ENCODE peak calls at places on chromosomes 16 and 17, in eight cellular contexts. One of them, this sample, is unnamed.

GRCh38 chr16:56576585-56577299 is 11.9 kb downstream of the MT4 start:
- DNase-seq in K562: peak
- DNase-seq in endothelial cell of umbilical vein: peak
- DNase-seq in HCT116: peak
- DNase-seq in SK-N-SH: peak
- DNase-seq in H1: peak
- DNase-seq in GM12878: peak
- DNase-seq in HepG2: peak
- DNase-seq in this sample: no peak

GRCh38 chr17:40623419-40624217 is 24.0 kb downstream of the SMARCE1 start:
- DNase-seq in K562: no peak
- DNase-seq in endothelial cell of umbilical vein: no peak
- DNase-seq in HCT116: no peak
- DNase-seq in SK-N-SH: no peak
- DNase-seq in H1: no peak
- DNase-seq in GM12878: no peak
- DNase-seq in HepG2: no peak
- DNase-seq in this sample: no peak

GRCh38 chr17:77375917-77376651 is 235.3 kb downstream of the SEC14L1 start:
- DNase-seq in K562: no peak
- DNase-seq in endothelial cell of umbilical vein: no peak
- DNase-seq in HCT116: no peak
- DNase-seq in SK-N-SH: peak
- DNase-seq in H1: no peak
- DNase-seq in GM12878: no peak
- DNase-seq in HepG2: no peak
- DNase-seq in this sample: no peak

GRCh38 chr16:24204150-24204665 is 51.9 kb upstream of the CACNG3 start:
- DNase-seq in K562: no peak
- DNase-seq in endothelial cell of umbilical vein: no peak
- DNase-seq in HCT116: no peak
- DNase-seq in SK-N-SH: no peak
- DNase-seq in H1: no peak
- DNase-seq in GM12878: no peak
- DNase-seq in HepG2: no peak
- DNase-seq in this sample: no peak

GRCh38 chr17:51793686-51794085 is 364.8 kb downstream of the CA10 start:
- DNase-seq in K562: no peak
- DNase-seq in endothelial cell of umbilical vein: no peak
- DNase-seq in HCT116: no peak
- DNase-seq in SK-N-SH: no peak
- DNase-seq in H1: no peak
- DNase-seq in GM12878: no peak
- DNase-seq in HepG2: no peak
- DNase-seq in this sample: no peak

GRCh38 chr16:5070431-5071186 is 1.0 kb upstream of the ALG1 start:
- DNase-seq in K562: no peak
- DNase-seq in endothelial cell of umbilical vein: no peak
- DNase-seq in HCT116: no peak
- DNase-seq in SK-N-SH: peak
- DNase-seq in H1: no peak
- DNase-seq in GM12878: no peak
- DNase-seq in HepG2: no peak
- DNase-seq in this sample: no peak

GRCh38 chr16:81676571-81677374 is 102.3 kb upstream of the PLCG2 start:
- DNase-seq in K562: no peak
- DNase-seq in endothelial cell of umbilical vein: no peak
- DNase-seq in HCT116: no peak
- DNase-seq in SK-N-SH: no peak
- DNase-seq in H1: no peak
- DNase-seq in GM12878: no peak
- DNase-seq in HepG2: no peak
- DNase-seq in this sample: no peak

GRCh38 chr16:51119576-51120288 is 31.3 kb downstream of the SALL1 start:
- DNase-seq in K562: no peak
- DNase-seq in endothelial cell of umbilical vein: no peak
- DNase-seq in HCT116: no peak
- DNase-seq in SK-N-SH: no peak
- DNase-seq in H1: no peak
- DNase-seq in GM12878: no peak
- DNase-seq in HepG2: peak
- DNase-seq in this sample: no peak

GRCh38 chr16:252366-253337 is 18.0 kb downstream of the FAM234A start:
- DNase-seq in K562: peak
- DNase-seq in endothelial cell of umbilical vein: peak
- DNase-seq in HCT116: no peak
- DNase-seq in SK-N-SH: no peak
- DNase-seq in H1: no peak
- DNase-seq in GM12878: peak
- DNase-seq in HepG2: no peak
- DNase-seq in this sample: no peak

GRCh38 chr17:58531661-58532554 is 17.5 kb upstream of the MTMR4 start:
- DNase-seq in K562: peak
- DNase-seq in endothelial cell of umbilical vein: peak
- DNase-seq in HCT116: no peak
- DNase-seq in SK-N-SH: peak
- DNase-seq in H1: no peak
- DNase-seq in GM12878: no peak
- DNase-seq in HepG2: no peak
- DNase-seq in this sample: no peak

GRCh38 chr17:7018331-7018964 is 4.4 kb upstream of the BCL6B start:
- DNase-seq in K562: no peak
- DNase-seq in endothelial cell of umbilical vein: no peak
- DNase-seq in HCT116: no peak
- DNase-seq in SK-N-SH: no peak
- DNase-seq in H1: no peak
- DNase-seq in GM12878: no peak
- DNase-seq in HepG2: no peak
- DNase-seq in this sample: no peak

GRCh38 chr17:7017827-7018200 is 5.0 kb upstream of the BCL6B start:
- DNase-seq in K562: no peak
- DNase-seq in endothelial cell of umbilical vein: no peak
- DNase-seq in HCT116: no peak
- DNase-seq in SK-N-SH: no peak
- DNase-seq in H1: no peak
- DNase-seq in GM12878: no peak
- DNase-seq in HepG2: no peak
- DNase-seq in this sample: no peak

GRCh38 chr17:7019839-7020519 is 2.9 kb upstream of the BCL6B start:
- DNase-seq in K562: no peak
- DNase-seq in endothelial cell of umbilical vein: peak
- DNase-seq in HCT116: no peak
- DNase-seq in SK-N-SH: peak
- DNase-seq in H1: no peak
- DNase-seq in GM12878: no peak
- DNase-seq in HepG2: no peak
- DNase-seq in this sample: no peak

GRCh38 chr17:7020894-7021664 is 1.8 kb upstream of the BCL6B start:
- DNase-seq in K562: no peak
- DNase-seq in endothelial cell of umbilical vein: peak
- DNase-seq in HCT116: no peak
- DNase-seq in SK-N-SH: no peak
- DNase-seq in H1: no peak
- DNase-seq in GM12878: no peak
- DNase-seq in HepG2: no peak
- DNase-seq in this sample: no peak

DNA sequence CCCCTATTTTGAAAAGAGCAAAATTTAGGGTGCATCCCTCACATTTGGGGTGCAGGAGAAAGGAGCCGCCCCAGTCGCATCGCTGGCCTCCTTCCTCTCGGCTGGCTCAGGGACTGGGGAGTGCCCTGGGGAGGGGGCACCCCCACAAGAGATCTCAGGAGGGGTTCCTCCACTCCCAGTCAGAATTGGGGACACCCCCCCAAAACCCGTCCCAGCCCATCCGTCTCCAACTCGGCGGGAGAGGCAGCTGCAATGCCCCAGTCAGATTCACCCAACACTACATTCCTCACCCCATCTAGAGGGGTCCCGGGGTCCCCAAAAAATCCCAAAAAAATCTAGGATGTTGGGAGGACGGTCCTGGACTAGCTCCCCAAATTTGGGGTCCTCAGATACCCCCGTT is 3.4 kb upstream of the BCL6B start:
- DNase-seq in K562: no peak
- DNase-seq in endothelial cell of umbilical vein: no peak
- DNase-seq in HCT116: no peak
- DNase-seq in SK-N-SH: no peak
- DNase-seq in H1: no peak
- DNase-seq in GM12878: no peak
- DNase-seq in HepG2: no peak
- DNase-seq in this sample: no peak
- H3K4me3 ChIP-seq in K562: peak
- H3K4me3 ChIP-seq in endothelial cell of umbilical vein: peak
- H3K4me3 ChIP-seq in HCT116: peak
- H3K4me3 ChIP-seq in SK-N-SH: peak
- H3K4me3 ChIP-seq in H1: peak
- H3K4me3 ChIP-seq in GM12878: no peak
- H3K4me3 ChIP-seq in HepG2: peak
- H3K4me3 ChIP-seq in this sample: peak

DNA sequence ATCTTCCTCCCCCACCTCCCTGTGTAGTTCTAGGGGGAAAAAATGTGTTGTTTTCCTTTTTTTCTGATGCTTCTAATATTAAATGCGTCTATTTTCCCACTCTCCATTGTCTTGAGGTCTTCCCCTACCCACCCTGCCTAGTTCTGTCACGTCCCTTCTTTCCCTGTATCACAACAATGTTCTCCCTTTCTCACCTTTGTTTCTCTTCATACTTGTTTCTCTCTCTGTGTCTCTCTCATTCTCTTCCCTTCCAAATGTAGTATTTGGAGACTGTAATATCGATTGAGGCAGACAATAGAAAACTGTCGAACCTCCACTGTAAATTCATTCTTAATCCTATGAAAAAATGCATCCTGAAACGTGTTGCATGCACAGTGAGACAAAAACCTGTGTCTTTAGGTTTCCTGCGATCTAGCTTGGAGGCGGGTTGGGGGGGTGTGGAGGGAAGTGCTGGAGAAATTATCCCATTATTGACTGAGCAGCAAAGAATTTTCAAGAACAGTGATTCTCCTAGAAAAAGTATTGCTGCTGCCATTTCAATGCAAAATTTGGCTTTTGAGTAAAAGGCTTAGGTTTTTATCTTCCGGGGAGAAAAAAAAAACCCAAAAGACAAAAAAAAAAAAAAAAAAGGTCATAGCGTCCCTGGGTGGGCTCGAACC is 1.3 kb upstream of the PSMB3 start:
- DNase-seq in K562: no peak
- DNase-seq in endothelial cell of umbilical vein: no peak
- DNase-seq in HCT116: no peak
- DNase-seq in SK-N-SH: peak
- DNase-seq in H1: no peak
- DNase-seq in GM12878: no peak
- DNase-seq in HepG2: no peak
- DNase-seq in this sample: peak
- H3K9ac ChIP-seq in K562: peak
- H3K9ac ChIP-seq in endothelial cell of umbilical vein: no peak
- H3K9ac ChIP-seq in HCT116: peak
- H3K9ac ChIP-seq in SK-N-SH: peak
- H3K9ac ChIP-seq in H1: no peak
- H3K9ac ChIP-seq in GM12878: peak
- H3K9ac ChIP-seq in HepG2: peak
- H3K9ac ChIP-seq in this sample: peak

DNA sequence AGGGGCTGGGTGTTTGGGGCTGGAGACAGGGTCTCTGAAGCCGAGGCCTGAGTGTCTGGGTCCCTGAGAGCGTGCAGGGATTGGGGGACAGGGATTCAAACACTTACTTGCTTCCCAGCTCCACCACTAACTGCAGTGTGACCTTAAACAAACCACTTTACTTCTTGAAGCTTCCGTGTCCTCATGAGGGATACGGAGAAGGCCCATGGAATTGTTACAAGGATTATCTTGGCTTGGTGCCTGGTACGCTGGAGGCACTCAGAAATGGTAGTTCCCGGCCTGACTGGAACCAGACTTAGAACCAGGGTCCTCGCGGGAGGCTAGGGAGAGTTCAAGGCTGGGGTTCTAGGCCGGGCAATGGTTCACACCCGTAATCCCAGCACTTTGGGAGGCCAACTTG is 2.9 kb upstream of the CXCL16 start:
- DNase-seq in K562: no peak
- DNase-seq in endothelial cell of umbilical vein: no peak
- DNase-seq in HCT116: no peak
- DNase-seq in SK-N-SH: no peak
- DNase-seq in H1: no peak
- DNase-seq in GM12878: no peak
- DNase-seq in HepG2: no peak
- DNase-seq in this sample: no peak
- TF ChIP-seq POLR2AphosphoS5 in K562: no peak
- TF ChIP-seq POLR2AphosphoS5 in endothelial cell of umbilical vein: no peak
- TF ChIP-seq POLR2AphosphoS5 in HCT116: no peak
- TF ChIP-seq POLR2AphosphoS5 in SK-N-SH: no peak
- TF ChIP-seq POLR2AphosphoS5 in H1: no peak
- TF ChIP-seq POLR2AphosphoS5 in GM12878: no peak
- TF ChIP-seq POLR2AphosphoS5 in HepG2: no peak
- TF ChIP-seq POLR2AphosphoS5 in this sample: no peak

GRCh38 chr16:20675488-20676267 is 21.8 kb downstream of the ACSM1 start:
- DNase-seq in K562: peak
- DNase-seq in endothelial cell of umbilical vein: peak
- DNase-seq in HCT116: peak
- DNase-seq in SK-N-SH: no peak
- DNase-seq in H1: peak
- DNase-seq in GM12878: peak
- DNase-seq in HepG2: peak
- DNase-seq in this sample: no peak

GRCh38 chr16:20674684-20675487 is 22.6 kb downstream of the ACSM1 start:
- DNase-seq in K562: no peak
- DNase-seq in endothelial cell of umbilical vein: peak
- DNase-seq in HCT116: no peak
- DNase-seq in SK-N-SH: no peak
- DNase-seq in H1: no peak
- DNase-seq in GM12878: no peak
- DNase-seq in HepG2: peak
- DNase-seq in this sample: no peak

GRCh38 chr16:20678242-20678641 is 19.2 kb downstream of the ACSM1 start:
- DNase-seq in K562: no peak
- DNase-seq in endothelial cell of umbilical vein: no peak
- DNase-seq in HCT116: no peak
- DNase-seq in SK-N-SH: no peak
- DNase-seq in H1: no peak
- DNase-seq in GM12878: no peak
- DNase-seq in HepG2: peak
- DNase-seq in this sample: no peak

GRCh38 chr16:20676867-20677266 is 20.6 kb downstream of the ACSM1 start:
- DNase-seq in K562: no peak
- DNase-seq in endothelial cell of umbilical vein: no peak
- DNase-seq in HCT116: no peak
- DNase-seq in SK-N-SH: no peak
- DNase-seq in H1: no peak
- DNase-seq in GM12878: no peak
- DNase-seq in HepG2: no peak
- DNase-seq in this sample: no peak

DNA sequence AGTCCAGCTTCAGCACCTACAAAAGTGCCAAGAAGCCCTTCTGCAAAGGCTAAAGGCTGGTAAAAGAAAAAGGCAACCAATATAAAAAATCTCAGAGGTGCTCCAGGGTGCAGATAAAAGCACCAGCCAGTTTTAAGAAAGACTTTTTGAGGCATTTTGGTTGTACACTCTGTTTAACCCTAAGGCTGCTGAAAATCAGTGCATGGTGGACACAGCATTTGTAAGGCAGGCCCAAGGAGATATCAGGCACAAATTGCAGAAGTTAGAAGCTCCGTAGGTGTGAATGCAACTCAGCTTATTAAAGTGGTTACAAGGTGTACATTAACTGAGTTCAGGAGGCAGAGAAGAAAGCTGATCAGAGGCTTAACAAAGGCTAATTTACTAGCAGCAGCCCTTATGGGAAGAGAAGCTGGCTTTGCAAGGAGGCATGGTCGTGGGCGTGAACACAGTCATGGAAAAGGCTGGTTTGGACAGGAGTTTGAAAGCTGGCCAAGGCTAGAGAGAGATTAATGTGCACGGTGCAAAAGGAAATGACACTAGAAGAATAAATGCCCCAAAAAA is 21.1 kb downstream of the ACSM1 start:
- DNase-seq in K562: no peak
- DNase-seq in endothelial cell of umbilical vein: peak
- DNase-seq in HCT116: no peak
- DNase-seq in SK-N-SH: no peak
- DNase-seq in H1: no peak
- DNase-seq in GM12878: peak
- DNase-seq in HepG2: no peak
- DNase-seq in this sample: no peak
- H3K4me3 ChIP-seq in K562: peak
- H3K4me3 ChIP-seq in endothelial cell of umbilical vein: peak
- H3K4me3 ChIP-seq in HCT116: peak
- H3K4me3 ChIP-seq in SK-N-SH: no peak
- H3K4me3 ChIP-seq in H1: peak
- H3K4me3 ChIP-seq in GM12878: peak
- H3K4me3 ChIP-seq in HepG2: peak
- H3K4me3 ChIP-seq in this sample: no peak